ENCODE peak calls at places on chromosomes 13 and 19, in five cellular contexts. One of them, this sample, is unnamed.

GRCh38 chr13:109162248-109163051 is 533.0 kb downstream of the MYO16 start:
- DNase-seq in gastrocnemius medialis: no peak
- DNase-seq in stomach: no peak
- DNase-seq in ascending aorta: no peak
- DNase-seq in transverse colon: peak; percentile 22
- DNase-seq in this sample: no peak

GRCh38 chr13:90867336-90867683 is 480.2 kb upstream of the MIR17HG start:
- DNase-seq in gastrocnemius medialis: peak; percentile 5
- DNase-seq in stomach: peak; percentile 37
- DNase-seq in ascending aorta: no peak
- DNase-seq in transverse colon: peak; percentile 63
- DNase-seq in this sample: peak; percentile 3

GRCh38 chr13:109818136-109818535 is 31.8 kb upstream of the IRS2 start:
- DNase-seq in gastrocnemius medialis: no peak
- DNase-seq in stomach: no peak
- DNase-seq in ascending aorta: no peak
- DNase-seq in transverse colon: no peak
- DNase-seq in this sample: no peak

GRCh38 chr13:73096173-73097117 is 37.6 kb downstream of the KLF5 start:
- DNase-seq in gastrocnemius medialis: no peak
- DNase-seq in stomach: no peak
- DNase-seq in ascending aorta: no peak
- DNase-seq in transverse colon: no peak
- DNase-seq in this sample: no peak

GRCh38 chr13:31431722-31432137 is 232.0 kb downstream of the B3GLCT start:
- DNase-seq in gastrocnemius medialis: no peak
- DNase-seq in stomach: peak; percentile 51
- DNase-seq in ascending aorta: no peak
- DNase-seq in transverse colon: peak; percentile 52
- DNase-seq in this sample: no peak

GRCh38 chr13:20669162-20669561 is 34.3 kb upstream of the IL17D start:
- DNase-seq in gastrocnemius medialis: no peak
- DNase-seq in stomach: no peak
- DNase-seq in ascending aorta: no peak
- DNase-seq in transverse colon: no peak
- DNase-seq in this sample: no peak

GRCh38 chr13:70249332-70250064 is 141.2 kb upstream of the KLHL1 start:
- DNase-seq in gastrocnemius medialis: no peak
- DNase-seq in stomach: no peak
- DNase-seq in ascending aorta: no peak
- DNase-seq in transverse colon: no peak
- DNase-seq in this sample: no peak

GRCh38 chr19:35756373-35757230 is at the start of gene HSPB6:
- DNase-seq in gastrocnemius medialis: no peak
- DNase-seq in stomach: peak; percentile 35
- DNase-seq in ascending aorta: no peak
- DNase-seq in transverse colon: peak; percentile 42
- DNase-seq in this sample: no peak

GRCh38 chr19:45492627-45493470 is 4.0 kb downstream of the RTN2 start:
- DNase-seq in gastrocnemius medialis: peak; percentile 83
- DNase-seq in stomach: no peak
- DNase-seq in ascending aorta: no peak
- DNase-seq in transverse colon: peak; percentile 63
- DNase-seq in this sample: no peak

GRCh38 chr19:23222998-23223652 is 27.1 kb downstream of the ZNF724 start:
- DNase-seq in gastrocnemius medialis: no peak
- DNase-seq in stomach: no peak
- DNase-seq in ascending aorta: no peak
- DNase-seq in transverse colon: no peak
- DNase-seq in this sample: no peak
- H3K9me3 ChIP-seq in gastrocnemius medialis: peaks cover 4% of the 10 kb centered on the region
- H3K9me3 ChIP-seq in stomach: peaks cover 94% of the 10 kb centered on the region
- H3K9me3 ChIP-seq in ascending aorta: peaks cover 89% of the 10 kb centered on the region
- H3K9me3 ChIP-seq in transverse colon: peaks cover 91% of the 10 kb centered on the region
- H3K9me3 ChIP-seq in this sample: peaks cover 76% of the 10 kb centered on the region

GRCh38 chr13:44726777-44727176 is 150.6 kb upstream of the TSC22D1 start:
- DNase-seq in gastrocnemius medialis: no peak
- DNase-seq in stomach: no peak
- DNase-seq in ascending aorta: no peak
- DNase-seq in transverse colon: no peak
- DNase-seq in this sample: no peak
- TF ChIP-seq CTCF in gastrocnemius medialis: no peak
- TF ChIP-seq CTCF in stomach: no peak
- TF ChIP-seq CTCF in ascending aorta: no peak
- TF ChIP-seq CTCF in transverse colon: no peak
- TF ChIP-seq CTCF in this sample: no peak

GRCh38 chr19:14719162-14719561 is 29.3 kb downstream of the ZNF333 start:
- DNase-seq in gastrocnemius medialis: no peak
- DNase-seq in stomach: no peak
- DNase-seq in ascending aorta: no peak
- DNase-seq in transverse colon: no peak
- DNase-seq in this sample: no peak

GRCh38 chr19:14722127-14722526 is 32.3 kb downstream of the ZNF333 start:
- DNase-seq in gastrocnemius medialis: no peak
- DNase-seq in stomach: no peak
- DNase-seq in ascending aorta: no peak
- DNase-seq in transverse colon: no peak
- DNase-seq in this sample: no peak

GRCh38 chr19:14715841-14716240 is 26.0 kb downstream of the ZNF333 start:
- DNase-seq in gastrocnemius medialis: no peak
- DNase-seq in stomach: no peak
- DNase-seq in ascending aorta: no peak
- DNase-seq in transverse colon: no peak
- DNase-seq in this sample: no peak

DNA sequence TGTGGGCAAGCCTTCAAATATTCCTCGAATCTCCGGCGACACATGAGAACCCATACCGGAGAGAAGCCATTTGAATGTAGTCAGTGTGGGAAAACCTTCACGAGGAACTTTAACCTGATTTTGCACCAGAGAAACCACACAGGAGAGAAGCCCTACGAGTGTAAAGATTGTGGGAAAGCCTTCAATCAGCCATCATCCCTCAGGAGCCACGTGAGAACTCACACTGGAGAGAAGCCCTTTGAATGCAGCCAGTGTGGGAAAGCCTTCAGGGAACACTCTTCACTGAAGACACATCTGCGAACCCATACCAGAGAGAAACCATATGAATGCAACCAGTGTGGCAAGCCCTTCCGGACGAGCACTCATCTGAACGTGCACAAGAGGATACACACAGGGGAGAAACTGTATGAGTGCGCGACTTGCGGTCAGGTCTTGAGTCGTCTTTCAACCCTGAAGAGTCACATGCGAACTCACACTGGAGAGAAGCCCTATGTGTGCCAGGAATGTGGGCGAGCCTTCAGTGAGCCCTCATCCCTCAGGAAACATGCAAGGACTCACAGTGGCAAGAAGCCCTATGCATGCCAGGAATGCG is 28.8 kb downstream of the ZNF333 start:
- DNase-seq in gastrocnemius medialis: no peak
- DNase-seq in stomach: no peak
- DNase-seq in ascending aorta: no peak
- DNase-seq in transverse colon: no peak
- DNase-seq in this sample: no peak
- H3K9me3 ChIP-seq in gastrocnemius medialis: peaks cover 49% of the 10 kb centered on the region
- H3K9me3 ChIP-seq in stomach: peaks cover 100% of the 10 kb centered on the region
- H3K9me3 ChIP-seq in ascending aorta: peaks cover 92% of the 10 kb centered on the region
- H3K9me3 ChIP-seq in transverse colon: peaks cover 79% of the 10 kb centered on the region
- H3K9me3 ChIP-seq in this sample: peaks cover 92% of the 10 kb centered on the region

GRCh38 chr19:12117203-12117970 is 22.8 kb downstream of the ZNF20 start:
- DNase-seq in gastrocnemius medialis: no peak
- DNase-seq in stomach: no peak
- DNase-seq in ascending aorta: no peak
- DNase-seq in transverse colon: no peak
- DNase-seq in this sample: no peak
- TF ChIP-seq CTCF in gastrocnemius medialis: no peak
- TF ChIP-seq CTCF in stomach: no peak
- TF ChIP-seq CTCF in ascending aorta: no peak
- TF ChIP-seq CTCF in transverse colon: no peak
- TF ChIP-seq CTCF in this sample: no peak

This sample was measured in thoracic aorta.